ENCODE peak calls at places on chromosomes 11 and 22, in eight cellular contexts. One of them, this sample, is unnamed.

GRCh38 chr22:37443086-37443485 is 15.8 kb upstream of the ELFN2 start:
- DNase-seq in endothelial cell: no peak
- DNase-seq in fibroblast of lung: no peak
- DNase-seq in body of pancreas: no peak
- DNase-seq in A549: no peak
- DNase-seq in bronchial epithelial cell: no peak
- DNase-seq in lower lobe of right lung: no peak
- DNase-seq in MCF 10A: no peak
- DNase-seq in this sample: no peak

GRCh38 chr22:41946360-41947180 is at the start of gene CENPM:
- DNase-seq in endothelial cell: peak; percentile 94
- DNase-seq in fibroblast of lung: peak; percentile 91
- DNase-seq in body of pancreas: peak; percentile 93
- DNase-seq in A549: peak; percentile 75
- DNase-seq in bronchial epithelial cell: peak; percentile 86
- DNase-seq in lower lobe of right lung: peak; percentile 93
- DNase-seq in MCF 10A: peak; percentile 96
- DNase-seq in this sample: peak; percentile 77

GRCh38 chr22:22776121-22776520 is 111.5 kb upstream of the IGLL5 start:
- DNase-seq in endothelial cell: no peak
- DNase-seq in fibroblast of lung: no peak
- DNase-seq in body of pancreas: no peak
- DNase-seq in A549: no peak
- DNase-seq in bronchial epithelial cell: no peak
- DNase-seq in lower lobe of right lung: no peak
- DNase-seq in MCF 10A: no peak
- DNase-seq in this sample: no peak

GRCh38 chr22:24003887-24004286 is 1.4 kb downstream of the GSTT4 start:
- DNase-seq in endothelial cell: no peak
- DNase-seq in fibroblast of lung: no peak
- DNase-seq in body of pancreas: no peak
- DNase-seq in A549: no peak
- DNase-seq in bronchial epithelial cell: no peak
- DNase-seq in lower lobe of right lung: no peak
- DNase-seq in MCF 10A: no peak
- DNase-seq in this sample: no peak

GRCh38 chr11:75479598-75479986 is 46.1 kb downstream of the GDPD5 start:
- DNase-seq in endothelial cell: no peak
- DNase-seq in fibroblast of lung: no peak
- DNase-seq in body of pancreas: no peak
- DNase-seq in A549: no peak
- DNase-seq in bronchial epithelial cell: no peak
- DNase-seq in lower lobe of right lung: no peak
- DNase-seq in MCF 10A: no peak
- DNase-seq in this sample: no peak

GRCh38 chr11:119093951-119094815 is 7.5 kb downstream of the DPAGT1 start:
- DNase-seq in endothelial cell: peak; percentile 38
- DNase-seq in fibroblast of lung: peak; percentile 43
- DNase-seq in body of pancreas: no peak
- DNase-seq in A549: no peak
- DNase-seq in bronchial epithelial cell: no peak
- DNase-seq in lower lobe of right lung: peak; percentile 57
- DNase-seq in MCF 10A: no peak
- DNase-seq in this sample: no peak

GRCh38 chr11:111697910-111698309 is 68.3 kb downstream of the PPP2R1B start:
- DNase-seq in endothelial cell: no peak
- DNase-seq in fibroblast of lung: no peak
- DNase-seq in body of pancreas: no peak
- DNase-seq in A549: no peak
- DNase-seq in bronchial epithelial cell: no peak
- DNase-seq in lower lobe of right lung: no peak
- DNase-seq in MCF 10A: no peak
- DNase-seq in this sample: no peak

GRCh38 chr11:32420937-32421532 is 14.3 kb downstream of the WT1 start:
- DNase-seq in endothelial cell: peak; percentile 22
- DNase-seq in fibroblast of lung: no peak
- DNase-seq in body of pancreas: no peak
- DNase-seq in A549: no peak
- DNase-seq in bronchial epithelial cell: no peak
- DNase-seq in lower lobe of right lung: no peak
- DNase-seq in MCF 10A: no peak
- DNase-seq in this sample: no peak

GRCh38 chr11:47863189-47863892 is 15.2 kb upstream of the NUP160 start:
- DNase-seq in endothelial cell: no peak
- DNase-seq in fibroblast of lung: peak; percentile 85
- DNase-seq in body of pancreas: no peak
- DNase-seq in A549: no peak
- DNase-seq in bronchial epithelial cell: no peak
- DNase-seq in lower lobe of right lung: no peak
- DNase-seq in MCF 10A: peak; percentile 40
- DNase-seq in this sample: no peak

GRCh38 chr11:110121204-110121603 is 28.0 kb downstream of the ZC3H12C start:
- DNase-seq in endothelial cell: no peak
- DNase-seq in fibroblast of lung: peak; percentile 80
- DNase-seq in body of pancreas: no peak
- DNase-seq in A549: no peak
- DNase-seq in bronchial epithelial cell: peak; percentile 49
- DNase-seq in lower lobe of right lung: no peak
- DNase-seq in MCF 10A: peak; percentile 71
- DNase-seq in this sample: no peak

GRCh38 chr11:18050853-18051252 is 4.8 kb upstream of the TPH1 start:
- DNase-seq in endothelial cell: no peak
- DNase-seq in fibroblast of lung: no peak
- DNase-seq in body of pancreas: no peak
- DNase-seq in A549: no peak
- DNase-seq in bronchial epithelial cell: no peak
- DNase-seq in lower lobe of right lung: no peak
- DNase-seq in MCF 10A: no peak
- DNase-seq in this sample: no peak

GRCh38 chr11:6418958-6419611 is at the start of gene APBB1:
- DNase-seq in endothelial cell: peak; percentile 58
- DNase-seq in fibroblast of lung: peak; percentile 54
- DNase-seq in body of pancreas: peak; percentile 56
- DNase-seq in A549: peak; percentile 62
- DNase-seq in bronchial epithelial cell: no peak
- DNase-seq in lower lobe of right lung: peak; percentile 71
- DNase-seq in MCF 10A: no peak
- DNase-seq in this sample: no peak
- TF ChIP-seq CTCF in endothelial cell: no peak
- TF ChIP-seq CTCF in fibroblast of lung: peak; percentile 17
- TF ChIP-seq CTCF in body of pancreas: no peak
- TF ChIP-seq CTCF in A549: no peak
- TF ChIP-seq CTCF in bronchial epithelial cell: no peak
- TF ChIP-seq CTCF in lower lobe of right lung: no peak
- TF ChIP-seq CTCF in MCF 10A: no peak
- TF ChIP-seq CTCF in this sample: no peak

GRCh38 chr11:62233730-62234129 is 8.3 kb upstream of the SCGB1D2 start:
- DNase-seq in endothelial cell: no peak
- DNase-seq in fibroblast of lung: no peak
- DNase-seq in body of pancreas: no peak
- DNase-seq in A549: no peak
- DNase-seq in bronchial epithelial cell: no peak
- DNase-seq in lower lobe of right lung: no peak
- DNase-seq in MCF 10A: peak; percentile 7
- DNase-seq in this sample: no peak
- TF ChIP-seq CTCF in endothelial cell: no peak
- TF ChIP-seq CTCF in fibroblast of lung: no peak
- TF ChIP-seq CTCF in body of pancreas: no peak
- TF ChIP-seq CTCF in A549: no peak
- TF ChIP-seq CTCF in bronchial epithelial cell: no peak
- TF ChIP-seq CTCF in lower lobe of right lung: no peak
- TF ChIP-seq CTCF in MCF 10A: peak; percentile 10
- TF ChIP-seq CTCF in this sample: no peak

DNA sequence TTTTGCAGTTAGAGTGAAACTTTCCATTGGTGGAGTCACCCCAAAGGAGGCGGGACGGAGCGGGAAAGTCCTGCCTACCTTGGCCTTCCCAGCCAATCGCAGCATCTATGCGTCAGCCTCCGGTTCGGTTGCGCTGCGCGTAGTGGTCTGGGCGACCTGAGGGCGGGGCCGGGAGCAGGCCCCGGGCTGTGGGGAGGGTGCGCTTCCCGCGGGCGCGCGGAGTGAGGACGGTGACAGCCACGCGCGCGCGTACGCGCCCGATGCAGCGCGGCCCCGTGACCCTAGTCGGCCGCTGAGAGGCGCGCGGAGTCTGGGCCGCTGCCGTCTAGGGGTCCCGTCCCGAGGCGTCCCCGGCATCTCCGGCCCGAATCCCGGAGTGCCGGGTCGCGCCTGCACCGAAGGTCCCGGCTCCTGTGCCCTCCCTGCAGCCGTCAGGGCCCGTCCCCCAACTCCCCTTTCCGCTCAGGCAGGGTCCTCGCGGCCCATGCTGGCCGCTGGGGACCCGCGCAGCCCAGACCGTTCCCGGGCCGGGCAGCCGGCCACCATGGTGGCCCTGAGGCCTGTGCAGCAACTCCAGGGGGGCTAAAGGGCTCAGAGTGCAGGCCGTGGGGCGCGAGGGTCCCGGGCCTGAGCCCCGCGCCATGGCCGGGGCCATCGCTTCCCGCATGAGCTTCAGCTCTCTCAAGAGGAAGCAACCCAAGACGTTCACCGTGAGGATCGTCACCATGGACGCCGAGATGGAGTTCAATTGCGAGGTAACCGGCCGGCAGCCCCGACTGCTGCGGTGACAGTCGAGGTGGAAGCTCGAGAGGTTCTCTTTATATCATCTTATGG is at the start of gene NF2:
- DNase-seq in endothelial cell: peak; percentile 96
- DNase-seq in fibroblast of lung: peak; percentile 99
- DNase-seq in body of pancreas: peak; percentile 99
- DNase-seq in A549: peak; percentile 94
- DNase-seq in bronchial epithelial cell: peak; percentile 99
- DNase-seq in lower lobe of right lung: peak; percentile 99
- DNase-seq in MCF 10A: peak; percentile 41
- DNase-seq in this sample: peak; percentile 96
- TF ChIP-seq CTCF in endothelial cell: no peak
- TF ChIP-seq CTCF in fibroblast of lung: no peak
- TF ChIP-seq CTCF in body of pancreas: no peak
- TF ChIP-seq CTCF in A549: no peak
- TF ChIP-seq CTCF in bronchial epithelial cell: no peak
- TF ChIP-seq CTCF in lower lobe of right lung: no peak
- TF ChIP-seq CTCF in MCF 10A: no peak
- TF ChIP-seq CTCF in this sample: no peak

DNA sequence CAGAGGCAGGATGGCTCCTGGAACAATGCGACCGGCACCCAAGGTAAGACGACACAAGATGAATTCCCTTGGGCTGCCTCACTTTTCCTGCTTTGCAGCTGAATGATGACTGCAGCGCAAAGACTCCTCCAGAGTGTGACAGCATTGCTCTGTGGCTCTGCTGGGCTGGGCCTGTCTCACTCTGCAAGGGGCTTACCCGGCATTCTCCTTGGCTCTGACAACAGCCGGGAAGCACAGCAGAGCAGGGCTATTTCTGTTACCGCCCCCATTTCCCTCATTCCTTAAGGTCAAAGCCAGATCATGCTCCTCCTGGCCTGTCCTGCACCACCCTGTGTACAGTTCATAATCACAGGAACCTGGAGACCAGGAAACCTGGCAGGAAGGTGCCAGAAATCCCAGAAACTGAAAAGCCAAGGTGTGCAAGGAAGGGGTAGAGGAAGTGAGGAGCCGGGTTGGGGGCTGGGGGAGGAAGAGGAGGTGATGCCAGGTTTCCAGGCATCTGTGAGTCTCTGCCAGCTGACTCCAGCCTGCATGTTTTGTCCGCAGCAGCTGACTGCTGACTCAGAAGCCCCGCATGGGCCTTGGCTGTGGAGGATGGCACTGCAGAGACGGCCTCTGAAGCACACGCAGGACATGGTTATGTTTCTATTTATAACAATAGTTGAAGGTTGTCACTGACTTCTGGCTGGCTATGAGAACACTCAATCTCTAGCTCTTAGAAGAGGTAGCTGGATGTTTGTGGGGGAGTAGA is 113.6 kb downstream of the MICAL3 start:
- DNase-seq in endothelial cell: peak; percentile 60
- DNase-seq in fibroblast of lung: peak; percentile 88
- DNase-seq in body of pancreas: peak; percentile 50
- DNase-seq in A549: peak; percentile 7
- DNase-seq in bronchial epithelial cell: peak; percentile 66
- DNase-seq in lower lobe of right lung: no peak
- DNase-seq in MCF 10A: peak; percentile 66
- DNase-seq in this sample: no peak
- TF ChIP-seq CTCF in endothelial cell: no peak
- TF ChIP-seq CTCF in fibroblast of lung: peak; percentile 56
- TF ChIP-seq CTCF in body of pancreas: no peak
- TF ChIP-seq CTCF in A549: peak; percentile 7
- TF ChIP-seq CTCF in bronchial epithelial cell: peak; percentile 32
- TF ChIP-seq CTCF in lower lobe of right lung: peak; percentile 23
- TF ChIP-seq CTCF in MCF 10A: no peak
- TF ChIP-seq CTCF in this sample: no peak

DNA sequence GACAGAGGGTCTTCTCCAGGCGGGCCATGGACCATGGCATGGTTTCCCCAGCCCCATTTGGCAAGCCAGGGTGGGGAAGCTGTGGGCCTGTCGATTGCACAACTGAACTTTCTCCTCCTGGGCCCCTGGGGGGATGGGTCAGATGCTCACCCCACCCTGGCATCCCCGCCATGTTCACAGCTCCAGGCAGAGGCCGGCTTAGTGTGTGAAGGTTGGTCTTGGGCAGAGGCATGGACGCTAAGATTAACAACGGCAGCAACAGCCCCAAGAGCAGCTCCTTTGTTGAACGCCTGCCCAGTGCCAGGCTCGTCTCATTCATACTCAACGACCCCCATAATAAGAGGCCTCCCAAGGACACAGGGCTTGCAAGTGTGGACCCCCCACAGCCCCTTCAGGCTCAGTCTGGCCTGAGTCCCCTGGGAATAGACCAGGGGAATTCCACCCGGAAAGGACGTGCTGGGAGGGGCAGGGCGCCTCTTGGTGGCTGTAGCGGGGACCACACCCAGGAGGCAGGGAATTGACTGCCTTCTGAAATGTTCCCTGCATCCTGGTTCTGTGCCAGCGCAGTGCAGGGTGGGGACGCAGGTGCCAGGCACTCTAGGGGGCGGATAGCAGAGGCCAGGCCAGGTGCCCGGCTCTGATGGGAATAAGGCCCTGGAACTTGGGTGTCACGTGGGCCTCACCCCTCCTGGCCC is 8.3 kb downstream of the TSPO start:
- DNase-seq in endothelial cell: peak; percentile 44
- DNase-seq in fibroblast of lung: no peak
- DNase-seq in body of pancreas: peak; percentile 67
- DNase-seq in A549: no peak
- DNase-seq in bronchial epithelial cell: no peak
- DNase-seq in lower lobe of right lung: no peak
- DNase-seq in MCF 10A: no peak
- DNase-seq in this sample: no peak
- TF ChIP-seq CTCF in endothelial cell: peak; percentile 48
- TF ChIP-seq CTCF in fibroblast of lung: no peak
- TF ChIP-seq CTCF in body of pancreas: no peak
- TF ChIP-seq CTCF in A549: no peak
- TF ChIP-seq CTCF in bronchial epithelial cell: peak; percentile 48
- TF ChIP-seq CTCF in lower lobe of right lung: peak; percentile 39
- TF ChIP-seq CTCF in MCF 10A: no peak
- TF ChIP-seq CTCF in this sample: no peak

DNA sequence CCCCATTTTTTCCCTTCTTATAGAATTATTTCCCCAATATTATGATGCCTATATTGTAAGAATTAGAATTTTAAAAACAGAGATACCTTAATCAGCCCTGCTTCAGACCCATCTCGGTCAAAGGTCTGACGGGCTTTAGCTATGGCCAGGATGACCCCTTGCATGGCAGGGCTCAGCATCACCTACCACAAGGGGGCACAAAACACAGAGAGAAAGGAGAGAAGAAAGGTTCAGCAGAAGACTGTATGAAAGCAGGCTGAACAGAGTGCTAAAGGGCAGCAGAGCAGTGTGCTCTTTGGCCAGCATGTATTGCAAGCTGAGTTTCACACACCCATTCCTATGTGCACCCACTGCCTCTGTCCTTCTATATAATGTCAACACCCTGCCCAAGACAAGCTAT is 26.8 kb downstream of the CLDN25 start:
- DNase-seq in endothelial cell: peak; percentile 65
- DNase-seq in fibroblast of lung: peak; percentile 3
- DNase-seq in body of pancreas: no peak
- DNase-seq in A549: peak; percentile 4
- DNase-seq in bronchial epithelial cell: peak; percentile 29
- DNase-seq in lower lobe of right lung: no peak
- DNase-seq in MCF 10A: peak; percentile 50
- DNase-seq in this sample: no peak
- TF ChIP-seq CTCF in endothelial cell: peak; percentile 44
- TF ChIP-seq CTCF in fibroblast of lung: peak; percentile 13
- TF ChIP-seq CTCF in body of pancreas: no peak
- TF ChIP-seq CTCF in A549: peak; percentile 31
- TF ChIP-seq CTCF in bronchial epithelial cell: peak; percentile 51
- TF ChIP-seq CTCF in lower lobe of right lung: peak; percentile 30
- TF ChIP-seq CTCF in MCF 10A: peak; percentile 31
- TF ChIP-seq CTCF in this sample: no peak